ENCODE peak calls at places on chromosomes 1 and 21, in nine cellular contexts. E is GM23338, Q is SK-N-SH, S is MM.1S, W is GM23248, Y is OCI-LY7, X is HCT116, K is PC-3, N is neural progenitor cell. A is an unnamed sample.

GRCh38 chr1:247294282-247294681 is 37.4 kb downstream of the ZNF496 start:
- DNase-seq in K (peak), Y (no peak), X (no peak), S (no peak), E (no peak), W (peak), N (no peak), Q (no peak), A (no peak)

GRCh38 chr1:23879809-23880208 is 11.7 kb upstream of the FUCA1 start:
- DNase-seq in W (no peak), Q (no peak), X (no peak), K (no peak), Y (no peak), E (no peak), S (no peak), N (no peak), A (no peak)

GRCh38 chr1:53642607-53643006 is 96.4 kb downstream of the GLIS1 start:
- DNase-seq in K (no peak), S (no peak), Y (no peak), W (no peak), Q (no peak), E (no peak), X (no peak), N (no peak), A (no peak)

GRCh38 chr21:44455524-44456206 is 355 bp downstream of the LRRC3 start:
- DNase-seq in Y (no peak), S (no peak), Q (peak), K (peak), E (peak), X (no peak), N (peak), W (peak), A (peak)

GRCh38 chr1:178501705-178502329 is 5.1 kb upstream of the CLEC20A start:
- DNase-seq in N (peak), E (peak), Y (peak), W (peak), Q (peak), S (peak), K (peak), X (peak), A (peak)

GRCh38 chr1:215603319-215603718 is 36.2 kb downstream of the KCTD3 start:
- DNase-seq in N (no peak), X (no peak), W (peak), S (no peak), Q (no peak), Y (no peak), K (no peak), E (no peak), A (no peak)

GRCh38 chr1:204334455-204334854 is 25.3 kb downstream of the PLEKHA6 start:
- DNase-seq in Y (no peak), W (no peak), S (no peak), E (no peak), N (no peak), Q (no peak), K (no peak), X (no peak), A (no peak)

GRCh38 chr1:53011175-53011574 is 50.8 kb upstream of the PODN start:
- DNase-seq in K (no peak), Y (no peak), X (no peak), W (no peak), Q (no peak), S (no peak), N (no peak), E (no peak), A (no peak)

GRCh38 chr1:46724991-46725735 is 6.2 kb upstream of the EFCAB14 start:
- DNase-seq in W (peak), N (peak), S (peak), E (peak), X (peak), Y (peak), Q (peak), K (peak), A (peak)

GRCh38 chr1:118944133-118944532 is 44.0 kb downstream of the TBX15 start:
- DNase-seq in Y (no peak), S (no peak), N (no peak), W (peak), E (no peak), Q (no peak), X (no peak), K (peak), A (no peak)

GRCh38 chr1:229582011-229582694 is 23.6 kb upstream of the ABCB10 start:
- DNase-seq in Q (no peak), E (no peak), X (no peak), W (peak), N (no peak), K (no peak), S (no peak), Y (no peak), A (no peak)

GRCh38 chr1:31633117-31633516 is 11.6 kb downstream of the PEF1 start:
- DNase-seq in N (peak), E (peak), Q (no peak), W (peak), K (peak), Y (peak), S (no peak), X (no peak), A (peak)

GRCh38 chr1:180231506-180232420 is 1.7 kb downstream of the LHX4 start:
- DNase-seq in S (peak), X (peak), K (peak), Y (peak), Q (peak), E (peak), N (peak), W (peak), A (no peak)

GRCh38 chr1:231929311-231929710 is 302.7 kb downstream of the DISC1 start:
- DNase-seq in Y (no peak), W (peak), K (no peak), N (peak), S (no peak), E (peak), X (no peak), Q (no peak), A (peak)

GRCh38 chr1:115114308-115114707 is 25.0 kb upstream of the TSPAN2 start:
- DNase-seq in X (peak), S (peak), W (peak), Y (no peak), E (no peak), N (no peak), Q (peak), K (peak), A (peak)

GRCh38 chr1:248822148-248823032 is 3.3 kb downstream of the SH3BP5L start:
- DNase-seq in X (no peak), W (no peak), S (peak), K (peak), N (no peak), Q (no peak), Y (peak), E (no peak), A (no peak)

GRCh38 chr1:248824701-248825100 is 1.0 kb downstream of the SH3BP5L start:
- DNase-seq in S (no peak), E (no peak), X (no peak), Q (no peak), K (no peak), N (no peak), W (no peak), Y (no peak), A (no peak)

GRCh38 chr1:248825136-248825535 is 579 bp downstream of the SH3BP5L start:
- DNase-seq in S (no peak), X (no peak), Y (no peak), Q (no peak), E (no peak), K (no peak), N (no peak), W (peak), A (no peak)

GRCh38 chr1:248824301-248824700 is 1.4 kb downstream of the SH3BP5L start:
- DNase-seq in X (no peak), S (no peak), Q (no peak), Y (no peak), W (no peak), E (no peak), N (no peak), K (no peak), A (no peak)

GRCh38 chr1:248823517-248824001 is 2.2 kb downstream of the SH3BP5L start:
- DNase-seq in Q (no peak), N (no peak), X (no peak), E (no peak), S (no peak), Y (no peak), W (peak), K (peak), A (no peak)
- H3K4me3 ChIP-seq in Q (peak), N (no peak), X (no peak), E (no peak), S (peak), Y (no peak), W (peak), K (peak), A (no peak)

DNA sequence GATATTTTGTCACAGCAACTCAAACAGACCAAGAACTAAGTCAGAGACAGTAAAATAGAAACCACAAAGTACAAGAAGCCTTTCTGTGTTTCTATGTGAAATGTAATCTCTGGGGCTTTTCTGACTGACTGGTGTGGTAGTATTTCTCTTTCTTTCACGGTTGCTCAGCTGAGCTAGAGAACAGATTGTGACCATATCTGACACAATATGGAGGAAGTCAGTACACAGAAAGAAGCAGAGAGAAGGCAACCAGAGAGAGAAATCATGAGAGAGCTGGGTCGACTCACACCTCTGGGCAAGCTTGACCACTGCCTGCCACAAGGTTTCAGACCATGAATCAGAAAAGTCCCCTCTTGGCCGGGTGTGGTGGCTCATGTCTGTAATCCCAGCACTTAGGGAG is 208.9 kb upstream of the GREM2 start:
- DNase-seq in Q (no peak), E (no peak), X (no peak), K (no peak), N (no peak), W (no peak), Y (no peak), S (no peak), A (no peak)
- TF ChIP-seq EZH2phosphoT487 in Q (no peak), E (no peak), X (no peak), K (no peak), N (no peak), W (no peak), Y (no peak), S (no peak), A (no peak)

GRCh38 chr21:34526618-34527290 is 14.7 kb upstream of the KCNE1 start:
- DNase-seq in K (peak), X (peak), Q (no peak), W (peak), S (peak), N (peak), Y (no peak), E (peak), A (peak)

GRCh38 chr21:34523019-34523418 is 11.0 kb upstream of the KCNE1 start:
- DNase-seq in X (no peak), Q (no peak), S (no peak), E (peak), N (no peak), Y (no peak), K (no peak), W (no peak), A (peak)

GRCh38 chr21:34522284-34522683 is 10.3 kb upstream of the KCNE1 start:
- DNase-seq in W (no peak), E (no peak), Y (no peak), Q (no peak), N (no peak), K (no peak), X (no peak), S (no peak), A (no peak)

GRCh38 chr21:34526236-34526617 is 14.2 kb upstream of the KCNE1 start:
- DNase-seq in Q (no peak), X (no peak), W (peak), N (no peak), Y (no peak), E (no peak), S (no peak), K (peak), A (no peak)

DNA sequence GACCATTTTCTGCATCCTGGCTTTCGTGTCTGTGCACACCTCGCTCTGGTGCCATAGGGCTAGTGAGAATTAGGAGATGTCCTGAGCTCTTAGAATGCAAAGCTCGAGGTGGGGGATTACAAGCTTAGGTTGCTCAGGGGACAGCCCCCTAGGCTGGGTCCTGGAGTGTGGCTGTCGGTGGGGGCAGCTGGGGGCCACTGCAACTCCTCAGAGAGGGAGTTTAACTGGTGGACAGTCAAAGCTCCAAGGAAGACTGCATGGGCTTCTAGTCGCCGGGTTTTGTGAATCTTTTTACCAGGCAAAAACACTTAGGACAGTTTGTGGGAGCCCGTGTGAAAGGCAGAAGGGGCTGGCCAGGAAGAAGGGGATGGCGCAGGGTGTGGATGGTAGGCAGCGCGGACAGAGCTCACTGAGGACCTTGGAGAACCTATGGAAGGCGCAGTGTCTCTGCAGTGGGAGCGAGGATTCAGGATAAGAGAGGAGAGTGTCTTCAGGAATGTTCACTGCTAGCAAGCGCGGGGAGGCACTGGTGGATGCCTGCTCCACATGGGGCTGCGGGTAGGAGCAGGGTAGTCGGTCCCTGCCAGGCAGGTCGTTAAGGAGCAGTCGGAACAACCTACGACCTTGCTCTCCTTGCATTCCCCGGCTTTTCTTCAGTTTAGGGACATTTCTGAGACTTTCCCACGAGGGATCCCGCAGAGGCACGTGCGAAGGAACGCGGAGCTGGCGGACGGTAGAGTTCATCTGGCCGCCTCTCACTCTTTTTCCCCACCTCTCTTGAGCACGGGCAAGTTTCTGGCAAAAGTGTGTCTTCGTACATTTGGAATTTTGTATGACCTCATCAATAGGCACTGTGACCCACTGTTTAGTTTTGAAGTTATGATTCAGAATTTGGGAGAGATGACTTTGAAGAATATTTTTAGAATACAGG is 12.9 kb upstream of the KCNE1 start:
- DNase-seq in E (peak), S (no peak), Q (no peak), N (peak), X (no peak), W (peak), K (peak), Y (no peak), A (peak)
- H3K4me3 ChIP-seq in E (peak), S (no peak), Q (peak), N (no peak), X (no peak), W (peak), K (peak), Y (no peak), A (peak)

DNA sequence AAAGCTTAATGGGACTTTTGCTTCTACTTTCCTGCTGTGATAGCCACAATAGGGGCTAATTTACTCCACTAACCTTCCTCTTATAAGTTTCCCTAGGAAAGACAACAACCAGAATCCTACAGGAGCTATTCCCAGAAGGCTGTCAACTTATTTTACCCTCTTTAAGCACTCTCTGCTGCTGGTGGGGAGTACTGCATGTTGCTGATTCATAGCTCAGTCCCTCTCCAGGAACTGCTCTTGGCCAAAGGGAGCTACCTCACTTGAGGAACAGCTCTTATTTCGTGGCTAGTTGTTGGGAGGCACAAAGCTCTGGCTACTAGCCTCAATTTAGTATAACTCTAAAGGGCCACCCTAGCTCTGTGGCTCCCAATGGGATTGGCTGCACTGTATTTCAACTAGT is 37.2 kb downstream of the ADSS2 start:
- DNase-seq in W (peak), S (no peak), Q (no peak), Y (no peak), K (peak), X (no peak), N (peak), E (no peak), A (no peak)
- TF ChIP-seq EZH2phosphoT487 in W (no peak), S (no peak), Q (no peak), Y (no peak), K (no peak), X (no peak), N (no peak), E (no peak), A (no peak)

A was measured in hepatocyte.